ENCODE peak calls at places on chromosome 22, in four cellular contexts. One of them, this sample, is unnamed.

GRCh38 chr22:40204331-40205116 is 26.8 kb downstream of the TNRC6B start:
- DNase-seq in GM12878: no peak
- DNase-seq in K562: no peak
- DNase-seq in HepG2: peak
- DNase-seq in this sample: no peak

GRCh38 chr22:38835888-38836301 is 7.9 kb downstream of the NPTXR start:
- DNase-seq in GM12878: no peak
- DNase-seq in K562: no peak
- DNase-seq in HepG2: no peak
- DNase-seq in this sample: no peak

GRCh38 chr22:38172016-38172431 is 9.6 kb downstream of the PLA2G6 start:
- DNase-seq in K562: no peak
- DNase-seq in HepG2: no peak
- DNase-seq in GM12878: no peak
- DNase-seq in this sample: peak

GRCh38 chr22:23305922-23306374 is 125.6 kb downstream of the BCR start:
- DNase-seq in GM12878: no peak
- DNase-seq in HepG2: no peak
- DNase-seq in K562: no peak
- DNase-seq in this sample: peak

GRCh38 chr22:45196926-45197605 is 33.3 kb downstream of the NUP50 start:
- DNase-seq in HepG2: no peak
- DNase-seq in GM12878: no peak
- DNase-seq in K562: no peak
- DNase-seq in this sample: no peak

GRCh38 chr22:46105494-46106278 is 44.6 kb upstream of the PPARA start:
- DNase-seq in HepG2: peak
- DNase-seq in K562: no peak
- DNase-seq in GM12878: no peak
- DNase-seq in this sample: no peak

GRCh38 chr22:20783844-20784723 is 10.2 kb downstream of the SERPIND1 start:
- DNase-seq in K562: peak
- DNase-seq in HepG2: peak
- DNase-seq in GM12878: peak
- DNase-seq in this sample: peak

GRCh38 chr22:23113067-23113846 is 28.5 kb downstream of the RSPH14 start:
- DNase-seq in GM12878: no peak
- DNase-seq in HepG2: no peak
- DNase-seq in K562: peak
- DNase-seq in this sample: no peak

GRCh38 chr22:38303974-38304373 is 13.3 kb downstream of the CSNK1E start:
- DNase-seq in HepG2: no peak
- DNase-seq in K562: no peak
- DNase-seq in GM12878: no peak
- DNase-seq in this sample: no peak

GRCh38 chr22:26952654-26953379 is 295.4 kb downstream of the MIAT start:
- DNase-seq in HepG2: no peak
- DNase-seq in GM12878: no peak
- DNase-seq in K562: no peak
- DNase-seq in this sample: no peak

GRCh38 chr22:35600466-35600865 is 16.7 kb downstream of the MB start:
- DNase-seq in K562: no peak
- DNase-seq in HepG2: no peak
- DNase-seq in GM12878: no peak
- DNase-seq in this sample: no peak

GRCh38 chr22:23179381-23180294 is 671 bp upstream of the BCR start:
- DNase-seq in K562: no peak
- DNase-seq in HepG2: no peak
- DNase-seq in GM12878: no peak
- DNase-seq in this sample: peak

GRCh38 chr22:44092636-44093220 is 68.6 kb downstream of the PARVB start:
- DNase-seq in HepG2: peak
- DNase-seq in K562: no peak
- DNase-seq in GM12878: no peak
- DNase-seq in this sample: no peak
- TF ChIP-seq MYC in HepG2: no peak
- TF ChIP-seq MYC in K562: no peak
- TF ChIP-seq MYC in GM12878: no peak
- TF ChIP-seq MYC in this sample: no peak

DNA sequence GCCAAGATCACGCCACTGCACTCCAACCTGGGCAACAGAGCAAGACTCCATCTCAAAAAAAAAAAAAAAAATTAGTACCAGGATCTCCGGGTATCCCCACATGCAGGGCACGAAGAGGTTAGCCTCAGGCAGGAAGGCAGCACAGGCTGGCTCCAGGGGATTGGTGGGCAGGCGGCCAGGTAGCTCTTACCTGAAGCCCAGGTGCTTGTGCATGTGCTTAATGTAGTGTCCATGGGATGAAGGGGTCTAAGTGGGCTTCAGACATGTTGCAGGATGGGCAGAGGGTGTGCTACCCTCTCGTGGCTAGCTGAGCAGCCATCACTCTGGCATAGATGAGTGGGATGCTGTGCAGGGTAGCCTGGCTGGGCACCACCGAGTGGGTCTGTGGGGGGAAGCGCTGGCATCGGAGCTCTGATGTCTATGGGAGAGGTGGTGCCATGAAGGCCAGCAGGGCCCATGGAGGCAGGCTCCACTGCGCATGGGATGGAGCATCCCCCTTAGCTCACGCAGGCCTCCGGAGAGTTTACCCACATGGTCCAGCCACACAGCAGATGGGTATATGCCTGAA is 11.0 kb downstream of the RFPL1 start:
- DNase-seq in GM12878: no peak
- DNase-seq in HepG2: no peak
- DNase-seq in K562: no peak
- DNase-seq in this sample: no peak
- TF ChIP-seq POLR2AphosphoS5 in GM12878: no peak
- TF ChIP-seq POLR2AphosphoS5 in HepG2: no peak
- TF ChIP-seq POLR2AphosphoS5 in K562: no peak
- TF ChIP-seq POLR2AphosphoS5 in this sample: no peak

DNA sequence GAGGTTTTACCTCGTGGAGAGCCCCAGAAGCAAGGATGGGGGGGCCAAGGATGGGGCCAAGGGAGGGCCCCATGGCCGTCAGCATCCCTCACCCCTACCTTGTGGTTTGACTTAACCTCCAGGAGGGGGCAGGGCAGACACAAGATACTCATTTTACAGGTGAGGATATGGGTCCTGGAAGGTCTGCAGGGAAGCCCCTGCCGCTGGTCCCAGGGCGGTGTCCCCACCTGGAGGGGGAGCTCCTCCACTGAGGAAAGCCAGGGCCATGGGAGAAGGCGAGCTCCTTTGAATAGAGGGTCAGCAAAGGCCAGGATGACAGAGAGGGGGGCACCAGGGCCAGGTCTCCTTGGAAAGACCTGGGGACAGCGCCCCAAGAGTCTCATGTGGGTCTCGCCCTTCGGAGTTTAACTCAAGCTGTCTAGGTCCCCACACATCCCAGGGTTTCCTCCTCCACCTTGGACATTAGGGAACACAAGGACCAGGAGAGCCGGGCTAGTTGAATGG is 5.9 kb upstream of the ADORA2A start:
- DNase-seq in K562: peak
- DNase-seq in GM12878: no peak
- DNase-seq in HepG2: peak
- DNase-seq in this sample: no peak
- TF ChIP-seq CTCF in K562: peak
- TF ChIP-seq CTCF in GM12878: no peak
- TF ChIP-seq CTCF in HepG2: peak
- TF ChIP-seq CTCF in this sample: no peak

DNA sequence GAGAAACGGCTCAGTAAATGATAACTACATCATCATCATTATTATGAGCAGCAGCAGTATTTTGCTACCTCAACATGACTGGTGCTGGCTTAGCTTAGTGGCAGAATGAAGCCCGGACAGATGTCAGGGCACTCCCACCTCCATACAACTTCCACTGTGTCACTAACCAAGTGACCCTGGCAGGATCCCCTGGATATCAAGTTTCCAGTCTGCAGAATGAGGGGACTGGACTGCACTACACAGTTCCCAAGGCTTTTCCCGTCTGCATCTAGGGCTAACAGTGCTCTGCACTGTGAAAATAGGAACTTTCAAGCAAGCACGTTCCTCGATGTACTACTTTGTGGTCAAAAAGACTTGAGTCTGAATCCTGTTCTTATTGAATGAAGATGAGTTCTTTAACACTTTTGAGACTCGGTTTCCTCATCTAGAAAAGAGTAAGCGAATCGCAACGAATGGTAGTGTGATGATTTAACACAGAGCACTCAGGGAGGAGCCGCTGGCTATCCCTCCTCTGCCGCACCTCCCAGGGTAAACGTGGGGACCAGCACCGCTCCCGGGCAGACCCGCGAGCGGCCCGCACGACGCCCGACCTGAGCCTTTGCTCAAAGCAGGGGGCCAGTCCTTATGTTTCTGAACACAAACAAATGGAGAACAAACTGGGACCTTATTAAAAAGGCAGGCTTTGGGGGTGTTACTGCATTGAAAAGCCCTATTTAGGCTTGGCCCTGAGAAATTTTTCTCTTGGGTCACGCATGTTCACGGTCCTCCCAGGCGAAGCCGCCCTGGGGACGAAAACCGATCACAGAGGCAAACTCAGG is 910 bp downstream of the CLTCL1 start:
- DNase-seq in HepG2: peak
- DNase-seq in K562: peak
- DNase-seq in GM12878: no peak
- DNase-seq in this sample: no peak
- TF ChIP-seq MYC in HepG2: no peak
- TF ChIP-seq MYC in K562: peak
- TF ChIP-seq MYC in GM12878: no peak
- TF ChIP-seq MYC in this sample: no peak

DNA sequence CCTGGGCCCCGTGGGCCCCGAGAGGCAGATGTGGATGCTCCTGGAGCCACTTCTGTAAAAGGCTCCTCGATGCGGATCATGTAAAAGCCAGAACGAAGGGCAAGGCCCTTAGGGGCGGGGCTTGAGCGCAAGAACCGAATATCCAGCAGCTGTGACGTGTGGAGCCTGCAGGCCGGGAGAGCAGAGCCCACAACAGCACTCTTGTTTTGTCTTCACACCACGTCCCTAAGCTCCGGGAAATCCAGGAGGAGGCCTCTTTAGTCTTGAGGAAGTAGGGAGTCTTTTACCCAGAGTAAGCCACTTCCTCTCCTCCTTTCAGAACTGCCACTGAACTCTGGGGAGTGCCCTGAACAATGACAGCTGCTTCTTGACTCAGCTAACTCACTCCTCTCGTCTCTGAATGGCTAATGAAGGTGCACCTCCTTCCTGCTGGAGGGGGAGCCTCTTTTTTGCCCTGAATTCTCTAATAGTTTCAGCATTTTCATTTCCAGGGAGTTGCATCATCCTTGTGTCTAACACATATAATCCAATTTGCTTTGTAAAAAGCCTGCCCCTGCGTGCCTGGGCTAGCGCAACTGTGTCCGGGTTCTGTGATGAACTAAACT is 12.5 kb downstream of the L3MBTL2 start:
- DNase-seq in K562: no peak
- DNase-seq in GM12878: no peak
- DNase-seq in HepG2: no peak
- DNase-seq in this sample: peak
- TF ChIP-seq POLR2AphosphoS5 in K562: no peak
- TF ChIP-seq POLR2AphosphoS5 in GM12878: peak
- TF ChIP-seq POLR2AphosphoS5 in HepG2: no peak
- TF ChIP-seq POLR2AphosphoS5 in this sample: no peak

DNA sequence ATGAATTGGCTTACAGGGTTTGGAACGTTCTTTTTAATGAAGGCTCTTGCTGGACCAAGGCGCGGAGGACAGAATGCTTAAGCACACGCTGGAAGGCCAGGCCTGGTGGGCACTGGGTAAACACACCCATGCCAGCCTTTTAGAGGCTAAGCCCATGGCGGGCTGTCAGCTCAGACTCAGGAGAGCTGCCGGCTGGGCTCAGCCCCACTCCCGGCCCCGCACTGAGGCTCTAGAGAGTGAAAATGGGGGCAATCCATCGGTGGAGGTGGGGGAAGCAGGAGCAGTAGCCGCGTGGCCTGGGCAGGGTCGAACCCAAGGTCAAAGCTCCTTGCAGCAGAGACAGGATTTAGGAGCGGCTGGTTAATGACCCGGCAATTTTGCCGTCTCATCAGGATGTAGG is 1157.4 kb downstream of the BRD1 start:
- DNase-seq in GM12878: no peak
- DNase-seq in HepG2: no peak
- DNase-seq in K562: no peak
- DNase-seq in this sample: no peak
- TF ChIP-seq CTCF in GM12878: no peak
- TF ChIP-seq CTCF in HepG2: no peak
- TF ChIP-seq CTCF in K562: no peak
- TF ChIP-seq CTCF in this sample: no peak

DNA sequence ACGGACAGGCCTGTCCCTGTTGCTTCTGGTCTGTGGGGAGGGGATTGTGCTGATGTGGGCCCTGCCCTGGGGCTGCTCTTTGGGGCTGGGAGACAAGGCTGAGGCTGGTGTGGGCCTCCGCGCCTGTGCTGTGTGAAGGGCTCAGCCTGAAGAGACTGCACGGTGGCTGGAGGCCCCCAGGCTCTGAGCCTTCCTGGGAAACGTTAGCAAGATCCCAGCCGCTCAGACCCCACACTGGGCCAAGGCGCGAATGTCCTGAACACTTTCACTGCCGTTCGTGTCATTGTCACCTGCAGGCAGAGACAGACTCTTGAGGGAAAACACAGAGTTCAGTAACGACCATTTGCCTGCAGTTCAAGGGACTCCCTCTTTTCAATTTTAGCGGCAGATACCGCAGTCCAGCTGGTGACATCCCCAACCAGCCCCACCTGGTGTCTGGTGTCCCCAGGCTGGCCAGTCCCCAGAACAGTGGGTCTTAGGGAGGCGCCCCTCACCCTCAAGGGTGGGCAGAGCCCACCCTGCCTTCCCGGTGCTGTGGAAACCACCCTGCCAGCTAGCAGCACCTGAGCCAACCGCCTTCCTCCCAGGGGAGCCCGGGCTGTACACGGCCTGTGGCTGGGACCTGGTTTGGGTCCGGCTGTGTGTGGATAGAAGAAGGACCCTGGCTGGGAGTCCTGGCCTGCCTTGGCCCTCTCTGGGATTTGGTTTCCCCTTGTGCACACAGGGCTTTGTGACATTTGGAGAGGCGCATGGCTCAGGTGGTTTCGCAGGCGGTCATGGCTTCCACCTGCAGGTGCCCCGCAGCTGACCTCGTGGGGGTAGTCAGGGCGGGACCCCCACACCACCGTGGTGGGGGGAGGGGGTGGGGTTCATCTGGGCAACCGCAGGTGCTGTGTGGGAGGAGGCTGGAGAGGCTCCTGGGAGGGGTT is 5.7 kb downstream of the PANX2 start:
- DNase-seq in K562: no peak
- DNase-seq in HepG2: no peak
- DNase-seq in GM12878: no peak
- DNase-seq in this sample: no peak
- TF ChIP-seq MYC in K562: no peak
- TF ChIP-seq MYC in HepG2: no peak
- TF ChIP-seq MYC in GM12878: no peak
- TF ChIP-seq MYC in this sample: no peak

This sample was measured in endothelial cell of umbilical vein.